ENCODE peak calls at places on chromosomes 1 and 21, in eight cellular contexts. One of them, this sample, is unnamed.
A peak's percentile ranks its signal among the peaks of the same experiment; 100 is the strongest.

GRCh38 chr1:111707906-111708305 is 31.3 kb downstream of the INKA2 start:
- DNase-seq in left ventricle myocardium inferior: no peak
- DNase-seq in kidney: peak; percentile 73
- DNase-seq in esophagus squamous epithelium: no peak
- DNase-seq in left lung: no peak
- DNase-seq in HCT116: no peak
- DNase-seq in SJSA1: peak; percentile 84
- DNase-seq in PC-3: no peak
- DNase-seq in this sample: no peak

GRCh38 chr21:35511298-35512162 is 462.4 kb upstream of the RUNX1 start:
- DNase-seq in left lung: no peak
- DNase-seq in PC-3: peak; percentile 89
- DNase-seq in esophagus squamous epithelium: no peak
- DNase-seq in HCT116: no peak
- DNase-seq in SJSA1: peak; percentile 56
- DNase-seq in kidney: no peak
- DNase-seq in left ventricle myocardium inferior: no peak
- DNase-seq in this sample: no peak

GRCh38 chr1:29438991-29439390 is 202.7 kb downstream of the PTPRU start:
- DNase-seq in SJSA1: no peak
- DNase-seq in left ventricle myocardium inferior: no peak
- DNase-seq in left lung: no peak
- DNase-seq in esophagus squamous epithelium: no peak
- DNase-seq in HCT116: no peak
- DNase-seq in PC-3: no peak
- DNase-seq in kidney: no peak
- DNase-seq in this sample: peak; percentile 20

GRCh38 chr1:158930504-158930903 is 848 bp upstream of the PYHIN1 start:
- DNase-seq in left lung: no peak
- DNase-seq in left ventricle myocardium inferior: no peak
- DNase-seq in kidney: no peak
- DNase-seq in SJSA1: no peak
- DNase-seq in esophagus squamous epithelium: no peak
- DNase-seq in PC-3: no peak
- DNase-seq in HCT116: no peak
- DNase-seq in this sample: no peak

GRCh38 chr1:169707917-169708604 is 3.4 kb downstream of the SELL start:
- DNase-seq in esophagus squamous epithelium: no peak
- DNase-seq in PC-3: no peak
- DNase-seq in SJSA1: no peak
- DNase-seq in left ventricle myocardium inferior: no peak
- DNase-seq in HCT116: no peak
- DNase-seq in left lung: no peak
- DNase-seq in kidney: no peak
- DNase-seq in this sample: no peak

GRCh38 chr1:247266053-247266452 is 10.2 kb downstream of the VN1R5 start:
- DNase-seq in esophagus squamous epithelium: no peak
- DNase-seq in left ventricle myocardium inferior: no peak
- DNase-seq in SJSA1: no peak
- DNase-seq in PC-3: peak; percentile 76
- DNase-seq in HCT116: no peak
- DNase-seq in kidney: no peak
- DNase-seq in left lung: no peak
- DNase-seq in this sample: no peak

GRCh38 chr1:162541619-162542141 is 19.8 kb upstream of the UAP1 start:
- DNase-seq in left ventricle myocardium inferior: peak; percentile 52
- DNase-seq in left lung: peak; percentile 46
- DNase-seq in HCT116: peak; percentile 47
- DNase-seq in kidney: no peak
- DNase-seq in SJSA1: peak; percentile 89
- DNase-seq in esophagus squamous epithelium: no peak
- DNase-seq in PC-3: peak; percentile 99
- DNase-seq in this sample: no peak

GRCh38 chr1:190175320-190175719 is 302.3 kb downstream of the BRINP3 start:
- DNase-seq in esophagus squamous epithelium: no peak
- DNase-seq in SJSA1: no peak
- DNase-seq in PC-3: no peak
- DNase-seq in HCT116: no peak
- DNase-seq in left ventricle myocardium inferior: no peak
- DNase-seq in kidney: no peak
- DNase-seq in left lung: no peak
- DNase-seq in this sample: no peak

GRCh38 chr1:151238467-151238739 is 16.1 kb upstream of the PSMD4 start:
- DNase-seq in HCT116: no peak
- DNase-seq in esophagus squamous epithelium: no peak
- DNase-seq in PC-3: peak; percentile 38
- DNase-seq in kidney: no peak
- DNase-seq in left lung: no peak
- DNase-seq in left ventricle myocardium inferior: no peak
- DNase-seq in SJSA1: peak; percentile 23
- DNase-seq in this sample: no peak

GRCh38 chr1:9419642-9420041 is 119.6 kb upstream of the SLC25A33 start:
- DNase-seq in HCT116: no peak
- DNase-seq in left ventricle myocardium inferior: no peak
- DNase-seq in SJSA1: no peak
- DNase-seq in esophagus squamous epithelium: no peak
- DNase-seq in left lung: no peak
- DNase-seq in kidney: no peak
- DNase-seq in PC-3: no peak
- DNase-seq in this sample: no peak

GRCh38 chr1:38693759-38694158 is 165.8 kb downstream of the RRAGC start:
- DNase-seq in kidney: no peak
- DNase-seq in left ventricle myocardium inferior: no peak
- DNase-seq in esophagus squamous epithelium: no peak
- DNase-seq in HCT116: no peak
- DNase-seq in left lung: no peak
- DNase-seq in PC-3: no peak
- DNase-seq in SJSA1: no peak
- DNase-seq in this sample: no peak

GRCh38 chr1:158124034-158124433 is 56.7 kb upstream of the CD1D start:
- DNase-seq in left lung: no peak
- DNase-seq in esophagus squamous epithelium: no peak
- DNase-seq in PC-3: peak; percentile 63
- DNase-seq in HCT116: no peak
- DNase-seq in SJSA1: no peak
- DNase-seq in left ventricle myocardium inferior: no peak
- DNase-seq in kidney: peak; percentile 87
- DNase-seq in this sample: peak; percentile 61

GRCh38 chr1:221543529-221544120 is 198.3 kb downstream of the DUSP10 start:
- DNase-seq in left ventricle myocardium inferior: no peak
- DNase-seq in PC-3: peak; percentile 60
- DNase-seq in SJSA1: peak; percentile 19
- DNase-seq in kidney: no peak
- DNase-seq in left lung: no peak
- DNase-seq in esophagus squamous epithelium: no peak
- DNase-seq in HCT116: peak; percentile 2
- DNase-seq in this sample: peak; percentile 55

GRCh38 chr1:245179706-245180105 is 24.9 kb downstream of the KIF26B start:
- DNase-seq in HCT116: no peak
- DNase-seq in esophagus squamous epithelium: no peak
- DNase-seq in SJSA1: no peak
- DNase-seq in left ventricle myocardium inferior: no peak
- DNase-seq in left lung: no peak
- DNase-seq in PC-3: no peak
- DNase-seq in kidney: no peak
- DNase-seq in this sample: no peak

GRCh38 chr21:10627316-10627863 is 106.0 kb downstream of the TPTE start:
- DNase-seq in HCT116: no peak
- DNase-seq in left ventricle myocardium inferior: no peak
- DNase-seq in SJSA1: no peak
- DNase-seq in PC-3: no peak
- DNase-seq in left lung: no peak
- DNase-seq in esophagus squamous epithelium: no peak
- DNase-seq in kidney: peak; percentile 74
- DNase-seq in this sample: no peak

GRCh38 chr1:231869364-231869763 is 242.8 kb downstream of the DISC1 start:
- DNase-seq in left ventricle myocardium inferior: no peak
- DNase-seq in left lung: no peak
- DNase-seq in PC-3: no peak
- DNase-seq in kidney: no peak
- DNase-seq in SJSA1: no peak
- DNase-seq in esophagus squamous epithelium: no peak
- DNase-seq in HCT116: no peak
- DNase-seq in this sample: no peak

GRCh38 chr1:5884110-5884509 is 108.1 kb downstream of the NPHP4 start:
- DNase-seq in left ventricle myocardium inferior: no peak
- DNase-seq in SJSA1: no peak
- DNase-seq in HCT116: no peak
- DNase-seq in PC-3: no peak
- DNase-seq in esophagus squamous epithelium: no peak
- DNase-seq in left lung: no peak
- DNase-seq in kidney: peak; percentile 43
- DNase-seq in this sample: no peak

GRCh38 chr1:40665335-40666171 is at the start of gene RIMS3:
- DNase-seq in HCT116: peak; percentile 42
- DNase-seq in left lung: peak; percentile 85
- DNase-seq in esophagus squamous epithelium: no peak
- DNase-seq in PC-3: peak; percentile 63
- DNase-seq in left ventricle myocardium inferior: peak; percentile 81
- DNase-seq in SJSA1: peak; percentile 58
- DNase-seq in kidney: peak; percentile 93
- DNase-seq in this sample: peak; percentile 97

GRCh38 chr1:40673452-40673851 is 8.0 kb upstream of the RIMS3 start:
- DNase-seq in left ventricle myocardium inferior: no peak
- DNase-seq in kidney: no peak
- DNase-seq in SJSA1: no peak
- DNase-seq in PC-3: no peak
- DNase-seq in left lung: no peak
- DNase-seq in HCT116: no peak
- DNase-seq in esophagus squamous epithelium: no peak
- DNase-seq in this sample: no peak

GRCh38 chr1:40664167-40664537 is 1.3 kb downstream of the RIMS3 start:
- DNase-seq in kidney: no peak
- DNase-seq in PC-3: no peak
- DNase-seq in left ventricle myocardium inferior: no peak
- DNase-seq in SJSA1: no peak
- DNase-seq in left lung: no peak
- DNase-seq in HCT116: no peak
- DNase-seq in esophagus squamous epithelium: no peak
- DNase-seq in this sample: no peak

GRCh38 chr1:40664791-40665190 is 691 bp downstream of the RIMS3 start:
- DNase-seq in left ventricle myocardium inferior: no peak
- DNase-seq in kidney: no peak
- DNase-seq in PC-3: no peak
- DNase-seq in esophagus squamous epithelium: no peak
- DNase-seq in HCT116: no peak
- DNase-seq in SJSA1: no peak
- DNase-seq in left lung: no peak
- DNase-seq in this sample: no peak

DNA sequence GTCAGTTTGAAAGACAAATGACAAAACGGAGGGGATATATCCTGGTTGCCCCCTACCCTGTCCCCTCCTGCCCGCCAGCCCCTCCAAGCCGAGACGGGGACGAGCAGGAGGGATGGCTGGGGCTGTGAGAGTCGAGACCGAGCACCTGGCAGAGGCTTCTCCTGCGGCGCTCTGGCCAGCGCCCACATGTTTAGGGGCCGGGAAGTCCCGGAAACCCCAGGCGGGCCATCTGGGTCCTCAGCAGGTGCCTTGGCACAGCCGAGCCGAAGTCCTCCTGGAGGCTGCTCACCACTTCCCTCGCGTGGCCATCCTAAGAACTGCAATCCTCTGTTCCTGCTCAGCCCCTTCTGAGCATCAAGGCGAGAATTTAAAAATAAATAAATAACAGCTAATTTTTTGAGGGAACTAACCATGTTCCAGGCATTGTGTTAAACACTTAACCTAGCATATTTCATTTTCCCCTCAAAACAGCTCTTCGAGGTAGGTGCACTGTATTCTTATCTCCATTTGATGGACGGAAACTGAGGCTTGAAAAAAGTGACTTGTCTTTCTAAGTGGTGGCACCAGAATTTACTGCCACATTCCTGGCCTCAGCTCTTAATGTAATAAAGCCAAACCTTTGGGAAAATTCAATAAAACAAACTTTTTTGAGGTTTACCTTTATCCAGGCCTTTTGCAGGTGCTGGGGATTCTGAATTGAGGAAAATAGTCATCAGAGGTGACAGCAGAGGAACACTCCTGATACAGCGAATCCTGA is 3.5 kb upstream of the RIMS3 start:
- DNase-seq in PC-3: peak; percentile 85
- DNase-seq in left lung: peak; percentile 83
- DNase-seq in SJSA1: peak; percentile 35
- DNase-seq in HCT116: peak; percentile 61
- DNase-seq in kidney: peak; percentile 91
- DNase-seq in left ventricle myocardium inferior: peak; percentile 77
- DNase-seq in esophagus squamous epithelium: no peak
- DNase-seq in this sample: peak; percentile 93
- H3K4me3 ChIP-seq in PC-3: peak overlapping the region; percentile 63
- H3K4me3 ChIP-seq in left lung: no peak overlapping the region
- H3K4me3 ChIP-seq in SJSA1: no peak overlapping the region
- H3K4me3 ChIP-seq in HCT116: peak overlapping the region; percentile 24
- H3K4me3 ChIP-seq in kidney: no peak overlapping the region
- H3K4me3 ChIP-seq in left ventricle myocardium inferior: peak overlapping the region; percentile 36
- H3K4me3 ChIP-seq in esophagus squamous epithelium: peak overlapping the region; percentile 26
- H3K4me3 ChIP-seq in this sample: no peak overlapping the region

DNA sequence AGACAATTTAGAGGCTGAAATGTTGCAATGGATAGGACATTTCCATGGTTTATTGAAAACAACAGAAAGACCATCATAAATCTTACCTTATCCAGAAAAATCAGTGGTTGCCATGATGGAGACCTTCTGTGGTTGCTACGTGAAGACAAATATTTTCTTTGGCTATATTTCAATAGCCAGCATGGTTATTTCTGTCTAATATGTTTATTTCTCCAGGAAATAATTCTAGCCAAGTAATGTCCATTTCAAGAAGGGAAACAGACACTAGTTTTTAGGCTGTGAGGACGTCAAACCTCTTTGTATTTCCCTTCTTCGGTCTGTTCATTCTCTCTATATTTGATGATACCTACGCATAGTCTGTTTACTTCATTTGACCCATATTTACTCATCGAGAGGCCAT is 49.2 kb upstream of the NFASC start:
- DNase-seq in kidney: no peak
- DNase-seq in SJSA1: no peak
- DNase-seq in esophagus squamous epithelium: no peak
- DNase-seq in left lung: no peak
- DNase-seq in HCT116: no peak
- DNase-seq in left ventricle myocardium inferior: no peak
- DNase-seq in PC-3: no peak
- DNase-seq in this sample: no peak
- H3K27ac ChIP-seq in kidney: peak overlapping the region; percentile 39
- H3K27ac ChIP-seq in SJSA1: no peak overlapping the region
- H3K27ac ChIP-seq in esophagus squamous epithelium: peak overlapping the region; percentile 62
- H3K27ac ChIP-seq in left lung: no peak overlapping the region
- H3K27ac ChIP-seq in HCT116: no peak overlapping the region
- H3K27ac ChIP-seq in left ventricle myocardium inferior: peak overlapping the region; percentile 69
- H3K27ac ChIP-seq in PC-3: no peak overlapping the region
- H3K27ac ChIP-seq in this sample: no peak overlapping the region

GRCh38 chr1:15833069-15833679 is 14.3 kb upstream of the SPEN start:
- DNase-seq in SJSA1: peak; percentile 11
- DNase-seq in HCT116: peak; percentile 47
- DNase-seq in esophagus squamous epithelium: no peak
- DNase-seq in kidney: peak; percentile 87
- DNase-seq in left lung: peak; percentile 74
- DNase-seq in PC-3: peak; percentile 64
- DNase-seq in left ventricle myocardium inferior: peak; percentile 42
- DNase-seq in this sample: peak; percentile 52
- H3K4me3 ChIP-seq in SJSA1: no peak overlapping the region
- H3K4me3 ChIP-seq in HCT116: peak overlapping the region; percentile 57
- H3K4me3 ChIP-seq in esophagus squamous epithelium: peak overlapping the region; percentile 68
- H3K4me3 ChIP-seq in kidney: peak overlapping the region; percentile 95
- H3K4me3 ChIP-seq in left lung: peak overlapping the region; percentile 65
- H3K4me3 ChIP-seq in PC-3: peak overlapping the region; percentile 74
- H3K4me3 ChIP-seq in left ventricle myocardium inferior: peak overlapping the region; percentile 78
- H3K4me3 ChIP-seq in this sample: peak overlapping the region; percentile 94

GRCh38 chr1:109282497-109282951 is 421 bp downstream of the PSRC1 start:
- DNase-seq in kidney: no peak
- DNase-seq in left lung: no peak
- DNase-seq in esophagus squamous epithelium: no peak
- DNase-seq in HCT116: no peak
- DNase-seq in left ventricle myocardium inferior: no peak
- DNase-seq in SJSA1: peak; percentile 26
- DNase-seq in PC-3: no peak
- DNase-seq in this sample: no peak
- H3K27ac ChIP-seq in kidney: no peak overlapping the region
- H3K27ac ChIP-seq in left lung: peak overlapping the region; percentile 1
- H3K27ac ChIP-seq in esophagus squamous epithelium: peak overlapping the region; percentile 92
- H3K27ac ChIP-seq in HCT116: peak overlapping the region; percentile 80
- H3K27ac ChIP-seq in left ventricle myocardium inferior: peak overlapping the region; percentile 90
- H3K27ac ChIP-seq in SJSA1: peak overlapping the region; percentile 83
- H3K27ac ChIP-seq in PC-3: no peak overlapping the region
- H3K27ac ChIP-seq in this sample: no peak overlapping the region